ENCODE peak calls at places on chromosomes 16 and 17, in six cellular contexts. J, K, V, I, G and U are unnamed samples.

GRCh38 chr17:57113656-57114055 is 28.6 kb downstream of the AKAP1 start:
- DNase-seq in K (no peak), G (no peak), V (no peak), J (no peak), I (no peak), U (no peak)

GRCh38 chr17:68318103-68318991 is 27.1 kb downstream of the ARSG start:
- DNase-seq in V (no peak), I (peak), J (no peak), K (no peak), G (peak), U (no peak)

GRCh38 chr17:66002807-66003206 is 189.1 kb downstream of the CEP112 start:
- DNase-seq in V (no peak), J (peak), G (no peak), K (no peak), I (no peak), U (no peak)

GRCh38 chr16:64122177-64122576 is 999.7 kb downstream of the CDH11 start:
- DNase-seq in J (peak), V (no peak), I (no peak), G (no peak), K (no peak), U (no peak)

GRCh38 chr17:74892974-74893911 is at the start of gene FADS6:
- DNase-seq in K (peak), G (no peak), V (no peak), I (no peak), J (no peak), U (no peak)

GRCh38 chr16:78994135-78994534 is 606.4 kb downstream of the MAF start:
- DNase-seq in J (no peak), V (no peak), K (no peak), I (no peak), G (no peak), U (no peak)

GRCh38 chr17:73430848-73431247 is 119.0 kb upstream of the CDC42EP4 start:
- DNase-seq in I (no peak), V (peak), K (no peak), G (no peak), J (no peak), U (no peak)

GRCh38 chr17:73480740-73481139 is 163.5 kb downstream of the SDK2 start:
- DNase-seq in K (no peak), I (no peak), V (no peak), G (no peak), J (no peak), U (no peak)

GRCh38 chr16:67883872-67884261 is 818 bp upstream of the NRN1L start:
- DNase-seq in G (peak), I (peak), V (peak), J (peak), K (peak), U (peak)

GRCh38 chr17:45823598-45823997 is 21.1 kb upstream of the SPPL2C start:
- DNase-seq in J (no peak), V (no peak), K (peak), G (no peak), I (no peak), U (no peak)

GRCh38 chr17:58913971-58914769 is 158.5 kb downstream of the PPM1E start:
- DNase-seq in K (no peak), G (no peak), I (no peak), V (no peak), J (no peak), U (no peak)

GRCh38 chr16:70481929-70482536 is 27.6 kb downstream of the FCSK start:
- DNase-seq in J (no peak), G (no peak), V (no peak), I (no peak), K (no peak), U (no peak)

GRCh38 chr16:83971165-83972130 is 3.4 kb downstream of the NECAB2 start:
- DNase-seq in I (no peak), V (no peak), K (no peak), J (no peak), G (no peak), U (no peak)

GRCh38 chr16:27611340-27611739 is 61.4 kb downstream of the KATNIP start:
- DNase-seq in I (no peak), K (no peak), G (no peak), V (no peak), J (no peak), U (no peak)

GRCh38 chr17:50845260-50846147 is 10.1 kb downstream of the WFIKKN2 start:
- DNase-seq in J (no peak), I (no peak), G (no peak), V (no peak), K (no peak), U (peak)

DNA sequence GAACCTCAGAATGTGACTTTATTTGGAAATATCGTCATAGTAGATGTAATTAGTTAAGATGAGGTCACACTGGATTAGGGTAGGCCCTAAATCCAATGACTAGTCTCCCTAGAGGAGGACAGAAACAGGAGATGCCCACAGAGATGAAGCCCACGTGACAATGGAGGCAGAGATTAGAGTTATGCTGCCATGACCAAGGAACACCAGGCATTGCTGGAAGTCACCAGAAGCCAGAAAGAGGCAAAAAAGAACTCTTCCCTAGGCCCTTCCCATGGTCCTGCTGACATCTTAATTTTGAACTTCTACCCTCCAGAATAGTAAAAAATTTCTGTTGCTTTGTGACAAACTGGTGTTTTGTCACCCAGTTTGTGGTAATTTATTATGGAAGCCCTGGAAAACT is 49.6 kb downstream of the IKZF3 start:
- DNase-seq in I (no peak), V (no peak), G (no peak), J (no peak), K (no peak), U (no peak)
- TF ChIP-seq POLR2AphosphoS5 in I (no peak), V (no peak), G (no peak), J (no peak), K (no peak), U (no peak)

DNA sequence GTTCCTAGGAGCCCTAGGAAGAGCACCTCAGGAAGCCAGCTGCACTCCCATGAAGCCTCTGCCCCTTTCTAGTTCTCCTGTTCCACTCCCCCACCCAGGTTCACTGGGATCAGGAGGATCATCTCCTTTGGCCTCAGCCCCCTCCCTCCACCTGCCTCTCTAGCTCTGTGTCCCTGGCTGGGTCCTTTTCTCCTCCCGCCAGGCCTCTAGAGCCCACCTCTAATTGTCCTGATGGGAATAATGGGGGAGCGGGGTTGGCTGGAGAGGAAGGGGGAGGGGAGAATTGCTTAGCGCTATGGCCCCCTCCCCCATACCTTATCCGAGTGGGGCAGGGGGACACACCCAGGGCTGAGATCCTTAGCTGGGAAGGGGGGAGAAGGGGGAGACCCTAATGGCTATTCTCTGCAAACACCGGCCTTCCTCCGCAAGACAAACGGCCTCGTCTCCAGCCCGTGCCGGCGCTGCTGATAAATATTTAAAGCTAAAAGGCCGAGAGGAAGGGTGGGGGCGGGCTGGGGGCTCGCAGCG is 999 bp downstream of the HOXB7 start:
- DNase-seq in K (peak), G (no peak), I (no peak), J (no peak), V (no peak), U (no peak)
- H3K27ac ChIP-seq in K (no peak), G (peak), I (peak), J (no peak), V (peak), U (peak)

DNA sequence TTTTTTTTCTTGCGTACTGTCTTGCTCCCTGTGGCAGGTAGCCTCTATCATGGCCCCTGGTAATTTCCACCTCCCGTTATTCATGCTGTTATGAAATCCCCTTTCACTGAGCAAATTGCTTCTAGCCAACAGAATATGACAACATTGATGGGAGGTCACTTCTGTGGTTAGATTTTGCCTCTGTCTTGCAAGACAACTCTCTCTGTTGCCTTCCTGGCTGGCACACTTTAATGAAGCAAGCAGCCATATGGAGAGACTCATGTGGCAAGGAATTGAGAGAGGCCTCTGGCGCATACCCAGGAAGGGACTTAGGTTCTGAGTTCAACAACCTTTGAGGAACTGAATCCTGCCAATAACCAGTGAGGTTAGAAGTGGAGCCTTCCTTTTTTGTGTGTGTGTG is 51.8 kb upstream of the GPRC5B start:
- DNase-seq in K (no peak), I (no peak), G (no peak), V (no peak), J (no peak), U (no peak)
- TF ChIP-seq POLR2AphosphoS5 in K (no peak), I (no peak), G (no peak), V (no peak), J (no peak), U (no peak)

GRCh38 chr17:78643326-78643725 is 66.1 kb upstream of the DNAH17 start:
- DNase-seq in V (no peak), G (no peak), K (no peak), J (no peak), I (no peak), U (peak)

GRCh38 chr17:78644971-78645370 is 67.8 kb upstream of the DNAH17 start:
- DNase-seq in I (no peak), V (no peak), K (no peak), G (no peak), J (no peak), U (peak)

GRCh38 chr17:78642707-78643106 is 65.5 kb upstream of the DNAH17 start:
- DNase-seq in I (no peak), V (no peak), K (no peak), J (no peak), G (no peak), U (no peak)

GRCh38 chr17:78645421-78646295 is 68.5 kb upstream of the DNAH17 start:
- DNase-seq in V (peak), J (peak), K (peak), G (no peak), I (peak), U (peak)

GRCh38 chr17:78644259-78644658 is 67.1 kb upstream of the DNAH17 start:
- DNase-seq in J (no peak), K (no peak), I (no peak), G (no peak), V (no peak), U (peak)
- H3K27ac ChIP-seq in J (no peak), K (no peak), I (no peak), G (no peak), V (no peak), U (no peak)

DNA sequence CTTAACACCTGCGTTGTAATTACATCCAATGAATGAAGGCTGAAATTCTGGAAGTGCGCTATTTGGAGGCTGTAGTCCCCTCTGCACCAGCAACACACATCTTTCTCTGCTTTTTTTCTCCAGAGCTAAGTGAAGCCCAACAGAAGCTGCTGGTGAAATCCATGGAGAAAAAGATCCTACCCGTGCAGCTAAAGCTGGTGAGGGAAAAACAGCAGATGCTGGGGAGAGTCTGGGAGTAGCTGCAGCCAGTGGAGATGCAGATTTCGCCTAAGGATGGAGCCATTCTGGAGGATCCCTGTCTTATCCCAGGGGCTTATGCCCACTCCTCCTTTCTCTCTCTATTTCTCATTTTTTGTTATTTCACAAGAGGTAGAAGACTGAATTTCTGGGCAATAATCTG is 4.8 kb upstream of the PSMD3 start:
- DNase-seq in G (no peak), I (no peak), V (no peak), J (no peak), K (no peak), U (no peak)
- TF ChIP-seq POLR2AphosphoS5 in G (no peak), I (no peak), V (no peak), J (no peak), K (no peak), U (no peak)

GRCh38 chr16:31192856-31193642 is 9.5 kb downstream of the PYCARD start:
- DNase-seq in V (no peak), I (no peak), G (no peak), K (no peak), J (no peak), U (no peak)
- H3K27ac ChIP-seq in V (no peak), I (no peak), G (no peak), K (peak), J (no peak), U (no peak)